ENCODE peak calls at places on chromosomes 1 and 21, in five cellular contexts. R is GM23338, Q is cardiac fibroblast, D is ovary, A is right atrium auricular region. P is an unnamed sample.

GRCh38 chr1:152759453-152760173 is 1.8 kb downstream of the KPRP start:
- DNase-seq in R (no peak), Q (no peak), D (no peak), A (no peak), P (no peak)

GRCh38 chr1:48823161-48823560 is 46.5 kb upstream of the BEND5 start:
- DNase-seq in R (no peak), Q (no peak), D (no peak), A (no peak), P (no peak)

GRCh38 chr1:15443281-15443680 is 5.0 kb downstream of the CTRC start:
- DNase-seq in R (no peak), Q (no peak), D (no peak), A (no peak), P (no peak)

GRCh38 chr1:244160455-244161020 is 109.5 kb downstream of the ZBTB18 start:
- DNase-seq in R (no peak), Q (peak), D (no peak), A (no peak), P (no peak)

GRCh38 chr1:153568367-153569099 is 2.9 kb upstream of the S100A2 start:
- DNase-seq in R (peak), Q (peak), D (peak), A (peak), P (peak)

GRCh38 chr1:234168061-234168724 is 205.1 kb upstream of the COA6 start:
- DNase-seq in R (no peak), Q (no peak), D (no peak), A (peak), P (no peak)

GRCh38 chr1:3068400-3069361 is at the start of gene PRDM16:
- DNase-seq in R (peak), Q (peak), D (peak), A (no peak), P (peak)

GRCh38 chr1:22291926-22292788 is 149.3 kb upstream of the WNT4 start:
- DNase-seq in R (no peak), Q (no peak), D (no peak), A (no peak), P (no peak)

GRCh38 chr1:72284084-72284397 is 1.7 kb upstream of the NEGR1 start:
- DNase-seq in R (peak), Q (no peak), D (no peak), A (no peak), P (no peak)

GRCh38 chr21:32566990-32567389 is 18.3 kb downstream of the TCP10L start:
- DNase-seq in R (no peak), Q (no peak), D (no peak), A (no peak), P (no peak)

GRCh38 chr1:187338762-187339412 is 510.1 kb downstream of the PLA2G4A start:
- DNase-seq in R (peak), Q (no peak), D (no peak), A (no peak), P (no peak)

GRCh38 chr1:241138248-241138647 is 218.8 kb downstream of the RGS7 start:
- DNase-seq in R (no peak), Q (no peak), D (no peak), A (no peak), P (no peak)

GRCh38 chr1:37946703-37947360 is at the start of gene INPP5B:
- DNase-seq in R (peak), Q (peak), D (peak), A (peak), P (peak)

GRCh38 chr1:53068314-53069084 is 6.5 kb downstream of the PODN start:
- DNase-seq in R (no peak), Q (no peak), D (peak), A (peak), P (no peak)

GRCh38 chr1:109481646-109482045 is 2.1 kb upstream of the ATXN7L2 start:
- DNase-seq in R (no peak), Q (no peak), D (no peak), A (no peak), P (no peak)

GRCh38 chr1:14742181-14742980 is 143.9 kb downstream of the KAZN start:
- DNase-seq in R (peak), Q (peak), D (no peak), A (peak), P (peak)

GRCh38 chr1:231104917-231105316 is 56.9 kb upstream of the TRIM67 start:
- DNase-seq in R (no peak), Q (no peak), D (no peak), A (no peak), P (no peak)

GRCh38 chr1:202063093-202063492 is 52.7 kb downstream of the ELF3 start:
- DNase-seq in R (peak), Q (peak), D (no peak), A (no peak), P (no peak)

GRCh38 chr1:3599816-3600215 is 11.5 kb downstream of the MEGF6 start:
- DNase-seq in R (no peak), Q (no peak), D (no peak), A (no peak), P (no peak)

GRCh38 chr1:102852583-102852982 is 255.7 kb downstream of the COL11A1 start:
- DNase-seq in R (no peak), Q (peak), D (no peak), A (no peak), P (no peak)

GRCh38 chr1:19074361-19074901 is 118.0 kb upstream of the IFFO2 start:
- DNase-seq in R (no peak), Q (no peak), D (no peak), A (no peak), P (no peak)

GRCh38 chr1:225545649-225546048 is 107.3 kb downstream of the ENAH start:
- DNase-seq in R (no peak), Q (no peak), D (no peak), A (no peak), P (no peak)
- H3K4me3 ChIP-seq in R (no peak), Q (no peak), D (no peak), A (no peak), P (no peak)

GRCh38 chr1:54356680-54357147 is 49.5 kb downstream of the SSBP3 start:
- DNase-seq in R (no peak), Q (no peak), D (no peak), A (no peak), P (no peak)

GRCh38 chr1:54352755-54353154 is 53.4 kb downstream of the SSBP3 start:
- DNase-seq in R (no peak), Q (peak), D (no peak), A (no peak), P (no peak)

GRCh38 chr1:54354899-54355298 is 51.3 kb downstream of the SSBP3 start:
- DNase-seq in R (no peak), Q (no peak), D (no peak), A (no peak), P (no peak)

GRCh38 chr1:54355931-54356679 is 50.1 kb downstream of the SSBP3 start:
- DNase-seq in R (no peak), Q (no peak), D (peak), A (no peak), P (no peak)

DNA sequence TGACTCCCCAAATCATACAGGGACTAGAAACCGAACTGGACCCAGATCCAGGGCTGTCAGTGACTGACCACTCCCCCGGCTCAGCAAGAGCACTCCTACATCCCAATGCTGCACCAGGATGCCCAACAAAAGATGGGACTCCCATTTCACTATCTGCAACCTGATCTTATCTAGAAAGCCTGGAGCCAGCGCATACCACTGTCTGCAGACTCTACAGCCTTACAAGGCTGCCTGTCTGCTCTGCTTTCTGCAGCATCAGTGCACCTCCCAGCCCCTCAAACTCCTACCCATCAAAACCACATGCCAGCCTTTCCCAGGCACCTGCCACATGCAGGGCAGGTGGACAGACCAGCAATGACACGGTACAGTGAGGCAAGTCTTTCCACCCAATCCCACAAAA is 52.2 kb downstream of the SSBP3 start:
- DNase-seq in R (no peak), Q (no peak), D (no peak), A (no peak), P (no peak)
- TF ChIP-seq CTCF in R (no peak), Q (no peak), D (no peak), A (no peak), P (no peak)

GRCh38 chr1:184034761-184035379 is 2.7 kb downstream of the COLGALT2 start:
- DNase-seq in R (no peak), Q (no peak), D (no peak), A (no peak), P (no peak)

GRCh38 chr1:184033711-184034167 is 3.8 kb downstream of the COLGALT2 start:
- DNase-seq in R (no peak), Q (peak), D (no peak), A (no peak), P (peak)

GRCh38 chr1:184037849-184038591 is 492 bp upstream of the COLGALT2 start:
- DNase-seq in R (no peak), Q (no peak), D (no peak), A (no peak), P (no peak)

GRCh38 chr1:184036517-184036949 is 995 bp downstream of the COLGALT2 start:
- DNase-seq in R (peak), Q (peak), D (no peak), A (no peak), P (no peak)

GRCh38 chr1:184035719-184036516 is 1.6 kb downstream of the COLGALT2 start:
- DNase-seq in R (peak), Q (no peak), D (no peak), A (no peak), P (no peak)
- H3K4me3 ChIP-seq in R (peak), Q (peak), D (peak), A (peak), P (peak)

DNA sequence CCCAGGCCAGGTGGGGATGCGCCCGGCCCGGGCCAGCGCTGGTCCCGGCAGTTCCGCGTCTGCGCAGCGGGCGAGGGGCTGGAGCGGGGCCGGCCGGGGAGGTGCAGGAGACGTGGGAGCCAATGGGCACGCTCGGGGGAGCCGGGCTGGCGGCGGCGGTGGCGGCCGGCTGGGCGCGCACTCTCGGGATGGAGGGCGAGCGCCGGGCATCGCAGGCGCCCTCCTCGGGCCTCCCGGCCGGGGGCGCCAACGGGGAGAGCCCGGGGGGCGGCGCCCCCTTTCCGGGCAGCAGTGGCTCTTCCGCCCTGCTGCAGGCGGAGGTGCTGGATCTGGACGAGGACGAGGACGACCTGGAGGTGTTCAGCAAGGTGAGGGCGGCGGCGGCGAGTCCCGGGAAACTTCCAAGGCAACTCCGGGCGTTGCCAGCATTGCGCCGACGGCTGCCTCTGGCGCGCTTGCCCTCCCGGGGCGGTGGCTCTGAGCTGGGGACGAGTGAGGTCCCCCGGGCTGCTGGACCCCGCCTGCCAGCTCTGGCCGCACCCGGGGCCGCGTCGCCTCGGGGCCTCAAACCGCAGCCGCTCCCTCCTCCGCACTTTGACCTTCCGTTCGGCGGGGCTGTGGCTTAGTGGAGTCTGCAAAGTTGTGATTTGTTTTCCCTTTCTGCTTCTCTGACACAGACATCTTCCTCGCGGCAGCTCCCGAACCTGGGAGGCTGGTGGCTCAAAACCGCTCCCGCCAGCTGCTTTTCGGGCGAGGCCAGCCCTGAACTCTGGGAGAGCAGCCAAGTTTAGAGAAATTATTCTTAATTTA is at the start of gene SNX7:
- DNase-seq in R (peak), Q (peak), D (peak), A (peak), P (peak)
- TF ChIP-seq CTCF in R (no peak), Q (no peak), D (no peak), A (peak), P (peak)

GRCh38 chr1:17234405-17234804 is 14.5 kb upstream of the PADI3 start:
- DNase-seq in R (no peak), Q (no peak), D (no peak), A (no peak), P (no peak)

GRCh38 chr1:17230671-17231310 is 18.1 kb upstream of the PADI3 start:
- DNase-seq in R (no peak), Q (no peak), D (no peak), A (no peak), P (no peak)

GRCh38 chr1:17233675-17234074 is 15.2 kb upstream of the PADI3 start:
- DNase-seq in R (no peak), Q (peak), D (no peak), A (no peak), P (peak)

GRCh38 chr1:17235135-17235880 is 13.6 kb upstream of the PADI3 start:
- DNase-seq in R (no peak), Q (no peak), D (no peak), A (no peak), P (no peak)

DNA sequence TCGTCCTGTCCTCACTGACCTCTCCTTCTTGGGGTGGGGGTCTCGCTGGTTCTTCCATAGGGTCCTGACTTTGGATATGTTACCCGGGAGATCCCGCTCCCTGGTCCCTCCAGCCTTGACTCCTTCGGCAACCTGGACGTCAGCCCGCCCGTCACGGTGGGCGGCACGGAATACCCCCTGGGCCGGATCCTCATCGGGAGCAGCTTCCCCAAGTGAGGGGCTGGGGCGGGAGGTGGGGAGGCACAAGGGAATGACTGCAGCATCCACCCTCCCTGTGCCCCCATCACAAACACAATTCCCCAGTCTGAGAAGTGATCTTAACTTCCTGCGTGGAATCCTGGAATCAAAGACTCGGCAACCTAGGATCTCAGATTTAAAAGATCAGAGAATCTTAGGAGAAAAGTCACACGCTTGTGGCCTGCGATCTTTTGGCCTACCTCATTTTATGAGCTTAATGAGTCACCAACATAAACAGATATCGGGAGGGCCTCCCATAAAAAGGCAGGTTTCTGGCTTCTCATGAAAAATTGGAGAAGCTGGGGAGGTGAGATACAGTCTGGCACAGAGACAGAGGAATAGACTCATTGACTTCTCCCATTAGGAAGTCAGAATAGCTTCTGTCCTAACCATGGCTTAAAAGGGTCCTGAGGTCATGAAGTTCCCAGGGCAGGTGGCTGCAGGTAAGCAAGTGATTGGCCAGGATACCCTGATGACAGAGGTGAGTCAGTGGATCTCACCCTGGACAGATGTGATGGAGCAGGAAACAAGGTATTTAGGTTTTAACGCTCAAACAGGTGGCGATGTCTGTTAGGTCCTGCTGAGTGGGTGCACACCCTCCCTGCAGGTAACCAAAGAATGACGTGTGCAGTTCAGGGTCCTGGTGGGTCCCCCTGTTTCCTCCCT is 15.9 kb upstream of the PADI3 start:
- DNase-seq in R (no peak), Q (peak), D (no peak), A (no peak), P (peak)
- H3K4me3 ChIP-seq in R (no peak), Q (no peak), D (no peak), A (no peak), P (no peak)

GRCh38 chr1:232851532-232851931 is 46.3 kb downstream of the MAP10 start:
- DNase-seq in R (no peak), Q (no peak), D (no peak), A (no peak), P (no peak)
- TF ChIP-seq CTCF in R (no peak), Q (no peak), D (no peak), A (no peak), P (no peak)

GRCh38 chr1:56506314-56506743 is 73.0 kb downstream of the PLPP3 start:
- DNase-seq in R (no peak), Q (no peak), D (peak), A (no peak), P (no peak)
- H3K4me3 ChIP-seq in R (no peak), Q (no peak), D (no peak), A (no peak), P (no peak)

GRCh38 chr21:45497846-45498645 is 44.2 kb downstream of the SLC19A1 start:
- DNase-seq in R (no peak), Q (no peak), D (peak), A (no peak), P (no peak)

GRCh38 chr21:45499970-45500575 is 42.2 kb downstream of the SLC19A1 start:
- DNase-seq in R (no peak), Q (no peak), D (peak), A (no peak), P (no peak)

GRCh38 chr21:45496968-45497845 is 45.0 kb downstream of the SLC19A1 start:
- DNase-seq in R (no peak), Q (no peak), D (peak), A (no peak), P (no peak)

GRCh38 chr21:45499201-45499750 is 43.0 kb downstream of the SLC19A1 start:
- DNase-seq in R (no peak), Q (no peak), D (peak), A (no peak), P (no peak)

DNA sequence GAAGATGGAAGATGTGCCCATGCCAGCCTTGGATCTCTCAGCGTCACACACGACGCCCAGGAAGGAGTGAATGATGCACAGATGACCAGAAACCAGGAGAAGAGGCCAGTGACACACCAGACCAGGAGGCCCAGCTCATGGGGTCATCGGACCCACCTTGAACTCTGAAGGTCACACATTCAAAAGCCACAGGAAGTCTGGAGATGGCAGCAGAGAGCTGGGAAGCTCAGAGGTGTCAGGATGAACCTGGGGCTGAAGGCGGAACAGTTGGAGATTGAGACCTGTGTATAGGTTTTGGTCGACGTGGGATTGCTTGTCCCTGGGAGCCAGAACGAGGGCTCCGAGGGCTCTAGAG is 43.6 kb downstream of the SLC19A1 start:
- DNase-seq in R (no peak), Q (no peak), D (peak), A (no peak), P (no peak)
- TF ChIP-seq CTCF in R (no peak), Q (no peak), D (no peak), A (no peak), P (no peak)

P was measured in fibroblast of the aortic adventitia.